ENCODE peak calls at places on chromosome 4, in nine cellular contexts. Z, S, M, A, X, T, Q, O and H are unnamed samples.

GRCh38 chr4:148163011-148163410 is 279.2 kb downstream of the NR3C2 start:
- DNase-seq in Z (no peak), S (no peak), M (no peak), A (no peak), X (no peak), T (no peak), Q (no peak), O (no peak), H (no peak)

GRCh38 chr4:83124079-83124780 is 9.7 kb upstream of the PLAC8 start:
- DNase-seq in Z (no peak), S (no peak), M (no peak), A (peak; percentile 44), X (no peak), T (no peak), Q (no peak), O (peak; percentile 32), H (no peak)

GRCh38 chr4:183504930-183505555 is at the start of gene ING2:
- DNase-seq in Z (no peak), S (no peak), M (peak; percentile 9), A (peak; percentile 85), X (peak; percentile 54), T (peak; percentile 53), Q (peak; percentile 51), O (no peak), H (peak; percentile 90)

GRCh38 chr4:188993871-188994270 is 854.6 kb downstream of the TRIML1 start:
- DNase-seq in Z (no peak), S (no peak), M (no peak), A (no peak), X (no peak), T (no peak), Q (no peak), O (no peak), H (no peak)

GRCh38 chr4:173237152-173237551 is 68.5 kb downstream of the GALNT7 start:
- DNase-seq in Z (no peak), S (no peak), M (no peak), A (no peak), X (no peak), T (no peak), Q (no peak), O (no peak), H (no peak)

GRCh38 chr4:63063765-63064164 is 1345.5 kb downstream of the TECRL start:
- DNase-seq in Z (no peak), S (no peak), M (no peak), A (no peak), X (no peak), T (no peak), Q (no peak), O (no peak), H (no peak)

GRCh38 chr4:7831330-7831729 is 108.3 kb downstream of the AFAP1 start:
- DNase-seq in Z (peak; percentile 40), S (no peak), M (no peak), A (no peak), X (peak; percentile 82), T (no peak), Q (no peak), O (no peak), H (peak; percentile 80)

GRCh38 chr4:127916512-127916911 is 35.8 kb downstream of the PLK4 start:
- DNase-seq in Z (no peak), S (no peak), M (no peak), A (no peak), X (no peak), T (no peak), Q (no peak), O (no peak), H (no peak)

GRCh38 chr4:8577972-8578371 is 2.2 kb upstream of the GPR78 start:
- DNase-seq in Z (no peak), S (no peak), M (no peak), A (no peak), X (no peak), T (no peak), Q (no peak), O (no peak), H (no peak)

GRCh38 chr4:28010543-28011235 is 1150.0 kb downstream of the STIM2 start:
- DNase-seq in Z (no peak), S (no peak), M (no peak), A (no peak), X (no peak), T (no peak), Q (no peak), O (no peak), H (no peak)

GRCh38 chr4:15778191-15778741 is at the start of gene CD38:
- DNase-seq in Z (peak; percentile 69), S (peak; percentile 26), M (no peak), A (peak; percentile 81), X (no peak), T (no peak), Q (peak; percentile 29), O (peak; percentile 68), H (no peak)

GRCh38 chr4:185144601-185145240 is 1.7 kb downstream of the SLC25A4 start:
- DNase-seq in Z (no peak), S (no peak), M (no peak), A (no peak), X (no peak), T (no peak), Q (no peak), O (no peak), H (no peak)

GRCh38 chr4:78379991-78380739 is 171.4 kb upstream of the ANXA3 start:
- DNase-seq in Z (no peak), S (no peak), M (no peak), A (no peak), X (no peak), T (no peak), Q (peak; percentile 2), O (peak; percentile 14), H (no peak)

DNA sequence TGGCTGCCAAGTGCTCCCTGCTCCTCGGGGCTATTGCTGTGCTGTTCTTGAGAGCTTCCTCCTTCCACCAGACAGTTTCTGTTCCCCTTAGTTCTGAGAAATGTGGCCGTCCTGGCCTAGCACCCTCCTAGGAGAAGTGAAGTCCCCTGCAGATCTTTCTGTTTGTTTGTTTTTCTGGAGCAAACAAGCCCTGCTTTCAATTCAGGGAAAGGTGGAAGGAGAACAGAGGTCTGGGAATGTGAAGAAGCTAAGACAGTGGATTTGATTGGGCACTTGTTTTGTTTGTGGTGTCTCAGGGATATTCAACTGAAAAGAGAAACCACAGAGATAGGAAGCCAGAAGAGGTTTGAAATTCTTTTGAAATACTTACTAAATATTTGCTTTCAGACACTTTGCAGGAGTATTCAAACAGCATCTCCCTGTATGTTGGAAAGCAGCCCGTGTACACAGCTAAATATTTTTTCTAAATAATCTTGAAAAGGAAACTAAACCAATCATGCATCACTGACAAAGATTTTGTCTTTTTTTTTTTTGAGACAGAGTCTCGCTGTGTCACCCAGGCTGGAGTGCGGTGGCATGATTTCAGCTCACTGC is 36.5 kb upstream of the PPM1K start:
- DNase-seq in Z (no peak), S (no peak), M (peak; percentile 6), A (peak; percentile 63), X (peak; percentile 4), T (no peak), Q (peak; percentile 20), O (peak; percentile 38), H (peak; percentile 2)
- TF ChIP-seq POLR2A in Z (no peak), S (no peak), M (no peak), A (no peak), X (no peak), T (no peak), Q (no peak), O (no peak), H (no peak)

GRCh38 chr4:118352843-118353373 is at the start of gene PRSS12:
- DNase-seq in Z (peak; percentile 70), S (peak; percentile 30), M (peak; percentile 34), A (peak; percentile 25), X (peak; percentile 44), T (peak; percentile 46), Q (peak; percentile 56), O (peak; percentile 85), H (peak; percentile 59)
- TF ChIP-seq POLR2A in Z (no peak), S (no peak), M (no peak), A (no peak), X (no peak), T (no peak), Q (no peak), O (no peak), H (no peak)

DNA sequence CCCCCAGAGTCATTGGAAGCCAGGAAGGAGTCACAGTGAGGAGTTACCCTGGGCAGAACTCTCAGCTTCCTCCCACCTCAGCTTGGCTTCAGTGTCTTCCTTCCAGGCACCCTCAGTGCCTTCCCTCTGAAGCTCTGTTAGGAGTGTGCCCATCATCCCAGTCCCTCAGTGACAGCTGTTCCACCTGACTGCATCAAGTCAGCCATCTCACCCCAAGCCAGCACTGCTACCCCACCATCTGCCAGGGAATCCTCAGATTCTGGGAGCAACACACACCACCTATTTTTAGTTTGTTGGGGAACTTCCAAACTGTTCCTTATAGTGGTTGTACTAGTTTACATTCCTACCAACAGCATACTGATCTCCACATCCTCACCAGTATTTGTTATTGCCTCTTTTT is 182.9 kb downstream of the RELL1 start:
- DNase-seq in Z (no peak), S (no peak), M (no peak), A (no peak), X (no peak), T (no peak), Q (no peak), O (no peak), H (no peak)
- TF ChIP-seq POLR2A in Z (no peak), S (no peak), M (no peak), A (no peak), X (no peak), T (no peak), Q (no peak), O (no peak), H (no peak)

GRCh38 chr4:107937040-107937439 is 5.7 kb downstream of the CYP2U1 start:
- DNase-seq in Z (no peak), S (no peak), M (no peak), A (no peak), X (no peak), T (no peak), Q (no peak), O (no peak), H (no peak)

GRCh38 chr4:107935246-107935645 is 3.9 kb downstream of the CYP2U1 start:
- DNase-seq in Z (no peak), S (no peak), M (no peak), A (no peak), X (no peak), T (no peak), Q (no peak), O (no peak), H (no peak)

GRCh38 chr4:107931775-107932321 is 499 bp downstream of the CYP2U1 start:
- DNase-seq in Z (peak; percentile 72), S (peak; percentile 8), M (peak; percentile 10), A (peak; percentile 79), X (no peak), T (peak; percentile 20), Q (no peak), O (no peak), H (no peak)

DNA sequence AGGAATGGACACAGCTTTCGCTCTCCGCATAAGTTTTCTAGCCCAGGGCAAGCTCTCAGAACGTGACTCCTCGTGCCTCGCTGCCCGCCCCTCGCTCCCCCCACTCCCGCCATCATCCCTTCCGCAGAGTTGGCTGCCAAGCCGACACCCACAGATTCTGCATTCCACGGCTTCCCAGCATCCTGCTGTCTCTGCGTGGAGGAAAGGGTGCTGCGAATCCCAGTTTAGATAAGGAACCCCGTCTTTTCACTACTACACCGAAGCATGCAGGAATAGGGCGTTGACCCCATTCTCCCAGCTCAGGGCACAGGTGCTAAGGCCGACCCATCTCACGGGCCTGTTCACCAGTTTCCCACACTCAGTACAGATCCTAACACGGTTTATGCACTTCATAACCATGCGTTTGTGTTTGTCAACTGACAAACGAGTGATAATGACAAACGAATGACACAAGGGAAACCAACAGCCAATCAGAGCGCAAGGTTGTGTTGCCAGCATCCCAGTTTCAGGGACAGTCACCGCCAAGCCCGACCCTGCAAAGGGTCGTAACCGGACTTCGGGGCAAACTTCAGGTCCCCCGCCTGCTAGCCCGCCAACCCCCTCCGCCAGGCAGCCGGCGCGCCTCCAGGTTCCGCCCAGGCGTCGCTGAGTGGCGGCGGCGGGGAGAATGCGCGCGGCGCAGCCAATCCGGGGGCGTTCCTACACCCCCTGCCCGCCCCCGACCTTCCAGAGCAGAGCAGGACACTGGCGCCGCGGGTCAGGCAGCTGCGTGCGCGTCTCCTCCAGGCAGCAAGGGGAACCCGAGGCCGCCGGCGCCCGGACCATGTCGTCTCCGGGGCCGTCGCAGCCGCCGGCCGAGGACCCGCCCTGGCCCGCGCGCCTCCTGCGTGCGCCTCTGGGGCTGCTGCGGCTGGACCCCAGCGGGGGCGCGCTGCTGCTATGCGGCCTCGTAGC is at the start of gene CYP2U1:
- DNase-seq in Z (peak; percentile 95), S (peak; percentile 86), M (peak; percentile 79), A (peak; percentile 91), X (peak; percentile 87), T (peak; percentile 84), Q (peak; percentile 68), O (peak; percentile 88), H (peak; percentile 77)
- TF ChIP-seq POLR2A in Z (peak; percentile 19), S (peak; percentile 63), M (peak; percentile 72), A (peak; percentile 23), X (no peak), T (peak; percentile 43), Q (peak; percentile 40), O (peak; percentile 43), H (no peak)